ENCODE peak calls at places on chromosomes 12 and 14, in five cellular contexts. One of them, this sample, is unnamed.

GRCh38 chr14:56474419-56475022 is 105.1 kb upstream of the TMEM260 start:
- DNase-seq in left cardiac atrium: no peak
- DNase-seq in anterior cingulate cortex: no peak
- DNase-seq in AG08395: peak
- DNase-seq in T-helper 1 cell: no peak
- DNase-seq in this sample: no peak

GRCh38 chr14:28987516-28987915 is 220.9 kb downstream of the FOXG1 start:
- DNase-seq in left cardiac atrium: no peak
- DNase-seq in anterior cingulate cortex: no peak
- DNase-seq in AG08395: no peak
- DNase-seq in T-helper 1 cell: no peak
- DNase-seq in this sample: no peak

GRCh38 chr12:58765653-58766554 is 154.4 kb downstream of the LRIG3 start:
- DNase-seq in left cardiac atrium: no peak
- DNase-seq in anterior cingulate cortex: no peak
- DNase-seq in AG08395: no peak
- DNase-seq in T-helper 1 cell: no peak
- DNase-seq in this sample: no peak

GRCh38 chr12:1056390-1056789 is 65.4 kb downstream of the ERC1 start:
- DNase-seq in left cardiac atrium: no peak
- DNase-seq in anterior cingulate cortex: no peak
- DNase-seq in AG08395: no peak
- DNase-seq in T-helper 1 cell: no peak
- DNase-seq in this sample: no peak

GRCh38 chr12:120116792-120117651 is 469 bp upstream of the RAB35 start:
- DNase-seq in left cardiac atrium: peak
- DNase-seq in anterior cingulate cortex: peak
- DNase-seq in AG08395: peak
- DNase-seq in T-helper 1 cell: peak
- DNase-seq in this sample: peak

GRCh38 chr12:27163048-27163715 is 80.8 kb upstream of the C12orf71 start:
- DNase-seq in left cardiac atrium: no peak
- DNase-seq in anterior cingulate cortex: no peak
- DNase-seq in AG08395: peak
- DNase-seq in T-helper 1 cell: no peak
- DNase-seq in this sample: no peak

GRCh38 chr14:93797536-93797935 is 9.3 kb upstream of the PRIMA1 start:
- DNase-seq in left cardiac atrium: no peak
- DNase-seq in anterior cingulate cortex: no peak
- DNase-seq in AG08395: no peak
- DNase-seq in T-helper 1 cell: no peak
- DNase-seq in this sample: no peak

GRCh38 chr12:53287741-53288216 is 7.6 kb upstream of the PFDN5 start:
- DNase-seq in left cardiac atrium: peak
- DNase-seq in anterior cingulate cortex: peak
- DNase-seq in AG08395: peak
- DNase-seq in T-helper 1 cell: peak
- DNase-seq in this sample: peak

GRCh38 chr12:89971880-89972279 is 263.2 kb upstream of the ATP2B1 start:
- DNase-seq in left cardiac atrium: peak
- DNase-seq in anterior cingulate cortex: no peak
- DNase-seq in AG08395: no peak
- DNase-seq in T-helper 1 cell: no peak
- DNase-seq in this sample: no peak

GRCh38 chr14:104096751-104097700 is 11.5 kb downstream of the ASPG start:
- DNase-seq in left cardiac atrium: peak
- DNase-seq in anterior cingulate cortex: no peak
- DNase-seq in AG08395: no peak
- DNase-seq in T-helper 1 cell: no peak
- DNase-seq in this sample: no peak

GRCh38 chr14:65471038-65471878 is 58.7 kb downstream of the FUT8 start:
- DNase-seq in left cardiac atrium: no peak
- DNase-seq in anterior cingulate cortex: no peak
- DNase-seq in AG08395: no peak
- DNase-seq in T-helper 1 cell: no peak
- DNase-seq in this sample: no peak

GRCh38 chr14:39398382-39398781 is 33.9 kb downstream of the FBXO33 start:
- DNase-seq in left cardiac atrium: no peak
- DNase-seq in anterior cingulate cortex: no peak
- DNase-seq in AG08395: no peak
- DNase-seq in T-helper 1 cell: no peak
- DNase-seq in this sample: no peak

GRCh38 chr14:49988080-49988990 is 95.5 kb downstream of the ARF6 start:
- DNase-seq in left cardiac atrium: no peak
- DNase-seq in anterior cingulate cortex: no peak
- DNase-seq in AG08395: no peak
- DNase-seq in T-helper 1 cell: no peak
- DNase-seq in this sample: no peak

GRCh38 chr12:57866308-57867019 is 19.9 kb upstream of the CTDSP2 start:
- DNase-seq in left cardiac atrium: no peak
- DNase-seq in anterior cingulate cortex: no peak
- DNase-seq in AG08395: no peak
- DNase-seq in T-helper 1 cell: no peak
- DNase-seq in this sample: no peak

GRCh38 chr12:2267624-2268477 is 215.1 kb downstream of the CACNA1C start:
- DNase-seq in left cardiac atrium: no peak
- DNase-seq in anterior cingulate cortex: no peak
- DNase-seq in AG08395: peak
- DNase-seq in T-helper 1 cell: no peak
- DNase-seq in this sample: no peak

GRCh38 chr14:79144891-79145290 is 974.7 kb downstream of the NRXN3 start:
- DNase-seq in left cardiac atrium: no peak
- DNase-seq in anterior cingulate cortex: no peak
- DNase-seq in AG08395: no peak
- DNase-seq in T-helper 1 cell: no peak
- DNase-seq in this sample: no peak